ENCODE peak calls at places on chromosomes 3 and 15, in four cellular contexts. B is ascending aorta; N is CD8-positive, alpha-beta T cell; G is left ventricle myocardium inferior. J is an unnamed sample.
A peak's percentile ranks its signal among the peaks of the same experiment; 100 is the strongest.

GRCh38 chr3:195159117-195159818 is 111.7 kb downstream of the XXYLT1 start:
- DNase-seq in B (no peak), N (no peak), G (peak; percentile 58), J (no peak)

GRCh38 chr15:45943255-45943654 is 308.4 kb downstream of the SQOR start:
- DNase-seq in B (no peak), N (no peak), G (no peak), J (no peak)

GRCh38 chr3:125160911-125161371 is 51.6 kb downstream of the SLC12A8 start:
- DNase-seq in B (no peak), N (no peak), G (no peak), J (no peak)

GRCh38 chr15:81548350-81549116 is 174.5 kb upstream of the TMC3 start:
- DNase-seq in B (no peak), N (no peak), G (no peak), J (peak; percentile 32)

GRCh38 chr3:31848921-31849320 is 132.1 kb downstream of the OSBPL10 start:
- DNase-seq in B (no peak), N (no peak), G (no peak), J (no peak)

GRCh38 chr3:64355473-64355872 is 130.2 kb upstream of the PRICKLE2 start:
- DNase-seq in B (peak; percentile 66), N (no peak), G (no peak), J (no peak)

GRCh38 chr3:81451611-81452010 is 309.8 kb downstream of the GBE1 start:
- DNase-seq in B (no peak), N (no peak), G (no peak), J (peak; percentile 10)

GRCh38 chr15:34944946-34945345 is 24.6 kb downstream of the AQR start:
- DNase-seq in B (no peak), N (no peak), G (no peak), J (no peak)

GRCh38 chr3:30826381-30827061 is 67.9 kb downstream of the GADL1 start:
- DNase-seq in B (no peak), N (no peak), G (no peak), J (peak; percentile 32)

GRCh38 chr15:81744364-81744763 is 301.5 kb downstream of the MEX3B start:
- DNase-seq in B (no peak), N (no peak), G (no peak), J (no peak)

GRCh38 chr3:156456771-156457224 is 98.1 kb downstream of the SSR3 start:
- DNase-seq in B (peak; percentile 67), N (no peak), G (no peak), J (no peak)

GRCh38 chr3:42080452-42080872 is 10.7 kb upstream of the TRAK1 start:
- DNase-seq in B (peak; percentile 84), N (peak; percentile 23), G (no peak), J (no peak)

GRCh38 chr15:40906947-40907802 is 12.9 kb downstream of the VPS18 start:
- DNase-seq in B (peak; percentile 77), N (peak; percentile 76), G (peak; percentile 64), J (no peak)

GRCh38 chr3:50352762-50353161 is 2.1 kb downstream of the CYB561D2 start:
- DNase-seq in B (no peak), N (no peak), G (no peak), J (peak; percentile 27)

GRCh38 chr3:50354186-50354764 is 3.6 kb downstream of the CYB561D2 start:
- DNase-seq in B (no peak), N (no peak), G (no peak), J (no peak)

GRCh38 chr3:50354850-50355249 is 4.2 kb downstream of the CYB561D2 start:
- DNase-seq in B (no peak), N (no peak), G (no peak), J (no peak)

GRCh38 chr3:50351318-50351687 is 641 bp downstream of the CYB561D2 start:
- DNase-seq in B (no peak), N (no peak), G (no peak), J (no peak)

GRCh38 chr3:50353231-50354004 is 2.8 kb downstream of the CYB561D2 start:
- DNase-seq in B (no peak), N (no peak), G (no peak), J (no peak)
- H3K4me1 ChIP-seq in B (peaks cover 48% of the 10 kb centered on the region), N (peaks cover 55% of the 10 kb centered on the region), G (peaks cover 85% of the 10 kb centered on the region), J (peaks cover 8% of the 10 kb centered on the region)

GRCh38 chr3:157529751-157530150 is 26.5 kb upstream of the VEPH1 start:
- DNase-seq in B (no peak), N (no peak), G (no peak), J (no peak)

GRCh38 chr3:157532529-157533297 is 29.5 kb upstream of the VEPH1 start:
- DNase-seq in B (no peak), N (no peak), G (no peak), J (peak; percentile 77)

GRCh38 chr3:157531771-157532170 is 28.6 kb upstream of the VEPH1 start:
- DNase-seq in B (no peak), N (no peak), G (no peak), J (no peak)

GRCh38 chr3:157530637-157531300 is 27.6 kb upstream of the VEPH1 start:
- DNase-seq in B (no peak), N (no peak), G (no peak), J (no peak)

GRCh38 chr3:157531301-157531660 is 28.1 kb upstream of the VEPH1 start:
- DNase-seq in B (no peak), N (no peak), G (no peak), J (peak; percentile 15)
- H3K27ac ChIP-seq in B (no peak overlapping the region), N (no peak overlapping the region), G (no peak overlapping the region), J (no peak overlapping the region)

GRCh38 chr3:98869391-98869790 is 32.1 kb downstream of the DCBLD2 start:
- DNase-seq in B (no peak), N (no peak), G (no peak), J (no peak)

GRCh38 chr3:98875535-98875934 is 26.0 kb downstream of the DCBLD2 start:
- DNase-seq in B (no peak), N (no peak), G (no peak), J (no peak)

GRCh38 chr3:98877132-98877531 is 24.4 kb downstream of the DCBLD2 start:
- DNase-seq in B (no peak), N (no peak), G (no peak), J (no peak)

GRCh38 chr3:98874602-98875249 is 26.8 kb downstream of the DCBLD2 start:
- DNase-seq in B (no peak), N (no peak), G (no peak), J (no peak)
- H3K4me1 ChIP-seq in B (no peaks in the 10 kb centered on the region), N (no peaks in the 10 kb centered on the region), G (peaks cover 20% of the 10 kb centered on the region), J (peaks cover 12% of the 10 kb centered on the region)

DNA sequence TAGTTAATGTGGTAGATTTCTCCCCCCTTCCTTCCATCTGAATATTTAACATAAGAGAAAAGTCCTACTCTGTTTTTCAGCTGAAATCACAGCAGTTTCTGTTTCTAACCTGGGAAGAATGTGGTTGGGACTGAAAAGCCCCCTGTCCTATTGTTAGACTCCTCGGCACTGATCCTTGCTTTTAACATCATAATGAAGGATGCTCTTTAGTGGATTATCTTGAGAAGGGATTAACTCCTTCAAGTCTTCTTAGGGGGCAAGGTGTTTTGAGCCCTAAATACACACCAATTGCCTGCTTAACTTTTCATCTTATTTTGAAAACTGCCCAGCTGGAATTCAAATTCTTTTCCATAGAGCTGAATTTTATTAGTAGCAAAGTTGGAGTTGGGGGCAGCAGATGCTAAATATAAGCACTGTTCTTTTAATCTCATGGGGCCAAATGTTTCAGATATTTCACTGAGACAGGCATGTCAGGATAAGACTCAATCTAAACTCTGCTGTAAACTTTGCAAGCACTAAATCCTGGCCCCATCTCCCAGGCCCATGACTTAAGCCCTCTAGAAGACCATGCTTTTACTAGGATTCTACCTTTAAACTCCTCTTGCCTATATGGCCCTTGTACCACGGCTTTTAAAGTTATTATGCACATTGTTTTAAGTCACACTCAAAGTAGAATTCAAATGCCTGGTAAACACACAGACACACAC is 243.2 kb upstream of the NR2F2 start:
- DNase-seq in B (no peak), N (no peak), G (no peak), J (no peak)
- H3K27ac ChIP-seq in B (no peak overlapping the region), N (no peak overlapping the region), G (peak overlapping the region; percentile 20), J (no peak overlapping the region)

GRCh38 chr3:14783480-14784086 is 35.2 kb upstream of the FGD5 start:
- DNase-seq in B (no peak), N (no peak), G (no peak), J (no peak)
- H3K4me1 ChIP-seq in B (no peaks in the 10 kb centered on the region), N (no peaks in the 10 kb centered on the region), G (peaks cover 18% of the 10 kb centered on the region), J (no peaks in the 10 kb centered on the region)

GRCh38 chr3:22542311-22542710 is 660.8 kb upstream of the UBE2E2 start:
- DNase-seq in B (no peak), N (no peak), G (no peak), J (peak; percentile 34)

GRCh38 chr3:22536582-22536981 is 666.5 kb upstream of the UBE2E2 start:
- DNase-seq in B (no peak), N (no peak), G (no peak), J (peak; percentile 6)

DNA sequence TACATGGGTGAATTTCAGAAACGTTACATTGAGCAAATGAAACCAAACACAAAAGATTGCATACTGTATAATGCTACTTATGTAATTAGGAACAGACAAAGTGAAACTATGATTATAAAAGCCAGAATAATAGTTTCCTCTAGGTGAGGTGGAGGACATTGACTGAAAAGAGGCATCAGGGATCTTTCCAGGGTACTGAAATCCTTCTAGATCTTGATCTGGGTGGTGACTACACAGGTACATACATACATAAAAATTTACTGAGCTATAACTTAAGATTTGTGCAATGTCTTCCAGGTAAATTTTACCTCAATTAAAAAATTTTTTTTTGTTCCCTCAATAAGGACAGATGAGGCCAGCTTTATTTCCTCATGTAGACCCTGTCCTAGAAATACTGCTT is 665.6 kb upstream of the UBE2E2 start:
- DNase-seq in B (no peak), N (no peak), G (no peak), J (no peak)
- H3K27ac ChIP-seq in B (no peak overlapping the region), N (no peak overlapping the region), G (no peak overlapping the region), J (no peak overlapping the region)

DNA sequence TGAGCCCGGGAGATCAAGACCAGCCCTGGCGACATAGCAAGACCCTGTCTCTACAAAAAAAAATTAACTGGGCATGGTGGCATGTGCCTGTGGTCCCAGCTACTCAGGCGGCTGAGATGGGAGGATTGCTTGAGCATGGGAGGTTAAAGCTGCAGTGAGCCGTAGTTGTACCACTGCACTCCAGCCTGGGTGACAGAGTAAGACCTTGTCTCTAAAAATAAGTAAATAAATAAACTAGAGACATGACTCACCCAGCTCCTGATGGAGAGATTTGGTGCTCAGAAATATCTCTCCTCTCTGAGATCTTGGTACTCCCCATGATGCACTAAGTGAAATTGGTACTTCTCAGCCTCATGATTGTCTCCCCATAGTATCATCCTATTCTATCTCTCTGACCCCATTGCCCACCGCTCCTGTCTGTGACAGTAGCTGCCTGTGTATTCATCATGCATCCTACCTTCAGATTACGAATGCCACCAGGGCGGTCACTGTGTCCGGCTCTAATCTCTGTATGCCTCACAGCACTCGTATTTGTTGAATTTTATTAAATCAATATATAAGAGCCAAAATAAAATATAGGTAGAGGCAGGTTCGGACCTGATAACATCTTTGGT is 50.9 kb downstream of the ABHD2 start:
- DNase-seq in B (no peak), N (no peak), G (no peak), J (no peak)
- H3K4me1 ChIP-seq in B (peaks cover 83% of the 10 kb centered on the region), N (peaks cover 11% of the 10 kb centered on the region), G (peaks cover 100% of the 10 kb centered on the region), J (peaks cover 10% of the 10 kb centered on the region)

J was measured in foreskin keratinocyte.